ENCODE peak calls at places on chromosomes 1 and 21, in nine cellular contexts. S is neural crest cell, N is mucosa of descending colon, W is neural progenitor cell, V is choroid plexus epithelial cell, B is HepG2, X is GM13976, M is left ventricle myocardium inferior, A is sigmoid colon. Y is an unnamed sample.

GRCh38 chr1:91783423-91784162 is 102.4 kb downstream of the TGFBR3 start:
- DNase-seq in S (no peak), V (peak), N (no peak), M (no peak), B (no peak), X (no peak), A (no peak), W (no peak), Y (no peak)

GRCh38 chr1:79874289-79874688 is 867.8 kb upstream of the ADGRL4 start:
- DNase-seq in A (no peak), X (no peak), N (no peak), V (peak), S (no peak), B (no peak), W (no peak), M (no peak), Y (peak)

GRCh38 chr1:198443374-198444233 is 96.9 kb downstream of the ATP6V1G3 start:
- DNase-seq in V (peak), W (no peak), A (no peak), N (no peak), S (no peak), X (no peak), B (peak), M (no peak), Y (peak)

GRCh38 chr1:87134061-87134460 is 194.6 kb upstream of the LMO4 start:
- DNase-seq in A (no peak), V (no peak), X (no peak), W (no peak), B (no peak), N (no peak), S (no peak), M (no peak), Y (peak)

GRCh38 chr1:220330265-220330664 is 58.0 kb upstream of the RAB3GAP2 start:
- DNase-seq in S (no peak), N (no peak), B (no peak), A (no peak), X (no peak), W (peak), M (no peak), V (peak), Y (no peak)

GRCh38 chr1:67540733-67541125 is 110.5 kb upstream of the SERBP1 start:
- DNase-seq in V (no peak), A (no peak), X (no peak), B (no peak), N (no peak), M (no peak), W (no peak), S (no peak), Y (no peak)

GRCh38 chr1:54975709-54976108 is 4.7 kb upstream of the TMEM61 start:
- DNase-seq in X (no peak), B (no peak), N (no peak), M (no peak), S (no peak), A (no peak), W (no peak), V (no peak), Y (peak)

GRCh38 chr1:178536844-178537371 is 24.0 kb downstream of the TEX35 start:
- DNase-seq in X (no peak), M (peak), V (peak), W (no peak), B (peak), A (peak), N (peak), S (no peak), Y (peak)

GRCh38 chr1:231806623-231807470 is 180.3 kb downstream of the DISC1 start:
- DNase-seq in A (peak), S (peak), B (peak), V (peak), W (peak), M (peak), X (peak), N (peak), Y (no peak)

GRCh38 chr1:152924191-152924590 is 15.8 kb downstream of the IVL start:
- DNase-seq in S (no peak), B (no peak), N (no peak), V (no peak), X (no peak), W (no peak), A (no peak), M (no peak), Y (no peak)

GRCh38 chr1:200409203-200409760 is 554 bp downstream of the ZNF281 start:
- DNase-seq in N (peak), M (peak), X (peak), S (no peak), B (no peak), V (peak), W (peak), A (peak), Y (peak)

GRCh38 chr1:113879459-113880038 is 7.8 kb downstream of the BCL2L15 start:
- DNase-seq in W (no peak), A (no peak), M (no peak), X (no peak), B (no peak), S (no peak), N (no peak), V (no peak), Y (no peak)

GRCh38 chr1:89908294-89908992 is 86.5 kb upstream of the ZNF326 start:
- DNase-seq in N (no peak), A (no peak), B (no peak), S (no peak), M (no peak), X (no peak), W (no peak), V (peak), Y (no peak)

GRCh38 chr1:5239911-5240310 is 585.5 kb downstream of the AJAP1 start:
- DNase-seq in X (no peak), V (no peak), N (no peak), W (no peak), A (no peak), S (no peak), M (no peak), B (no peak), Y (no peak)

GRCh38 chr1:154683820-154684219 is 75.8 kb upstream of the ADAR start:
- DNase-seq in A (no peak), W (no peak), N (no peak), X (no peak), V (no peak), B (no peak), M (no peak), S (no peak), Y (no peak)

GRCh38 chr1:115412286-115412685 is 74.2 kb upstream of the NGF start:
- DNase-seq in S (no peak), X (no peak), A (no peak), B (no peak), V (no peak), M (no peak), N (no peak), W (no peak), Y (no peak)

GRCh38 chr1:226662704-226663326 is 76.3 kb downstream of the ITPKB start:
- DNase-seq in N (peak), A (peak), M (peak), B (no peak), X (peak), V (peak), S (no peak), W (no peak), Y (peak)

GRCh38 chr1:15919316-15919715 is 56.6 kb downstream of the ZBTB17 start:
- DNase-seq in W (no peak), M (no peak), V (peak), B (no peak), A (no peak), S (no peak), N (no peak), X (peak), Y (peak)

GRCh38 chr1:226064816-226065248 is 2.3 kb downstream of the H3-3A start:
- DNase-seq in N (no peak), X (peak), S (no peak), V (peak), W (peak), M (no peak), A (no peak), B (peak), Y (peak)

GRCh38 chr21:26148834-26149354 is 21.7 kb downstream of the APP start:
- DNase-seq in X (no peak), A (no peak), W (peak), S (no peak), N (no peak), V (peak), M (no peak), B (no peak), Y (peak)

GRCh38 chr1:103469801-103470200 is 55.7 kb upstream of the RNPC3 start:
- DNase-seq in V (no peak), B (no peak), S (no peak), W (no peak), X (no peak), N (no peak), A (no peak), M (no peak), Y (no peak)

GRCh38 chr1:89065077-89065868 is at the start of gene GBP1:
- DNase-seq in V (peak), M (no peak), B (peak), S (no peak), A (no peak), W (no peak), X (no peak), N (no peak), Y (no peak)

GRCh38 chr1:236904874-236905741 is 99.1 kb downstream of the MT1HL1 start:
- DNase-seq in X (no peak), A (no peak), B (peak), S (no peak), W (no peak), M (no peak), N (no peak), V (peak), Y (peak)

GRCh38 chr21:28723666-28724065 is 269.0 kb downstream of the LTN1 start:
- DNase-seq in V (no peak), N (no peak), W (no peak), M (no peak), X (no peak), S (no peak), A (no peak), B (no peak), Y (peak)

DNA sequence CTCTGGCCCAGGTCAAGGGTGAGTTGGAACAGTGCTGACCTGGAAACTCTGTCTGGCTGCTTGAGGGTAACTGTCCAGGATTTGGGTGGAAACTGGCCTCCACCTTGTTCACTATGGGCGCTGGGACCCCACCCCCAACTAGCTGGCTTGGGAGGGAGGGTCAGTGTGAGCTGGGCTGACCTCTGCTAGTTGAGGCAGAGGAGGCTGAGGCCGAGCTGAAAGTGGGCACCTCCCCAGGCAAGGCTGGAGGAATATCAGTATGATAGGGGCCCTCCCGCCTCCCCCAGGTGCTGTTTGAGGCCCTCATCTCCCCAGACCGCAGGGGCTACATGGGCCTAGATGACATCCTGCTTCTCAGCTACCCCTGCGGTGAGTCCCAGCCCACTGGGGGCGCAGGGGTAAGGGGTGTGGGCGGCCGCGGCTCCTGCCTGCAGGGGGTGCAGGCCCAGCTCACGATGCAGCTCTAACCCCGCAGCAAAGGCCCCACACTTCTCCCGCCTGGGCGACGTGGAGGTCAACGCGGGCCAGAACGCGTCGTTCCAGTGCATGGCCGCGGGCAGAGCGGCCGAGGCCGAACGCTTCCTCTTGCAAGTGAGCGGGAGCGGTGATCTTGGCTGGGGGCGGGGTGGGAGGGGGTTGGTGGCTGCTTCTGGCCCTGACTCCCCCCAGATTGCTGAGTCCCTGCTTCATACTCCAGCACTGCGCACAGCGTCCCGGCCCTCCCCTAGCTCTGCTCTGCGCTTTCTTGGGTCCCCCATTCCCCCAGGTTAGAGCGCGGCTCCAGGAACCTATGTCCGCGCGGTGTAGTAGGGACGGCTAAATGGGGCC is 22.9 kb downstream of the PTPRU start:
- DNase-seq in X (peak), A (peak), W (peak), V (no peak), M (no peak), S (no peak), B (no peak), N (no peak), Y (no peak)
- TF ChIP-seq CTCF in X (no peak), A (no peak), W (no peak), V (no peak), M (no peak), S (peak), B (no peak), N (no peak), Y (no peak)

GRCh38 chr1:203082571-203083462 is 3.0 kb downstream of the MYOG start:
- DNase-seq in V (no peak), M (no peak), A (peak), W (no peak), S (no peak), N (no peak), B (no peak), X (no peak), Y (peak)

GRCh38 chr1:203085528-203086406 is at the start of gene MYOG:
- DNase-seq in W (peak), X (peak), A (peak), M (no peak), N (no peak), B (no peak), V (no peak), S (no peak), Y (peak)

GRCh38 chr1:203081465-203082355 is 4.1 kb downstream of the MYOG start:
- DNase-seq in V (no peak), S (no peak), N (no peak), B (no peak), W (no peak), A (peak), X (no peak), M (no peak), Y (peak)

GRCh38 chr1:203084588-203085527 is 954 bp downstream of the MYOG start:
- DNase-seq in S (no peak), N (peak), B (peak), M (no peak), V (no peak), A (peak), X (peak), W (peak), Y (peak)

GRCh38 chr1:203083463-203083921 is 2.3 kb downstream of the MYOG start:
- DNase-seq in X (no peak), M (no peak), B (no peak), A (peak), N (no peak), V (no peak), S (no peak), W (no peak), Y (peak)
- TF ChIP-seq CTCF in X (no peak), M (no peak), B (no peak), A (no peak), N (no peak), V (no peak), S (no peak), W (no peak), Y (no peak)

DNA sequence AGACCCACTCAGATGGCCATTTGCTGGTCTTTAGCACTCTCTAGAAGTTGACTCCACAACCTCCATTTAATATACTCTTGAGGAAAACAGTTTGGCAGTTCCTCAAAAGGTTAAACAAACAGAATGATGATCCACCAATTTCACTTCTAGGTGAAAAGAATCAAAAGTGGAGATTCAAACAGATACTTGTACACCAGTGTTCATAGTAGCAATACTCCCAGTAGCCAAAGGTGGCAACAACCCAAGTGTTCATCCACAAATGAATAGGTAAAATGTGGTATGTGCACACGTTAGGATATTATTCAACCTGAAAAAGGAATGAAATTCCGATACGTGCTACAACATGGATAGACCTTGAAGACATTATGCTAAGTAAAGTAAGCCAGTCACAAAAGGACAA is 6.3 kb downstream of the PRCC start:
- DNase-seq in M (no peak), A (no peak), N (no peak), S (no peak), W (no peak), X (no peak), B (no peak), V (no peak), Y (no peak)
- TF ChIP-seq CTCF in M (no peak), A (no peak), N (no peak), S (peak), W (peak), X (no peak), B (no peak), V (peak), Y (no peak)

GRCh38 chr1:116777831-116778830 is 23.9 kb downstream of the CD2 start:
- DNase-seq in V (peak), M (no peak), W (no peak), X (no peak), S (no peak), A (no peak), B (peak), N (no peak), Y (peak)
- TF ChIP-seq CTCF in V (no peak), M (no peak), W (no peak), X (no peak), S (no peak), A (no peak), B (no peak), N (no peak), Y (no peak)

GRCh38 chr1:41880261-41880660 is 38.5 kb downstream of the HIVEP3 start:
- DNase-seq in V (peak), A (no peak), X (no peak), B (no peak), S (no peak), M (no peak), W (no peak), N (no peak), Y (no peak)

GRCh38 chr1:41883507-41883906 is 35.2 kb downstream of the HIVEP3 start:
- DNase-seq in M (no peak), V (no peak), W (no peak), B (no peak), A (no peak), N (no peak), S (no peak), X (no peak), Y (no peak)

GRCh38 chr1:41882068-41882477 is 36.6 kb downstream of the HIVEP3 start:
- DNase-seq in S (no peak), M (no peak), W (no peak), X (no peak), N (peak), V (no peak), A (no peak), B (no peak), Y (no peak)

GRCh38 chr1:41882496-41882895 is 36.2 kb downstream of the HIVEP3 start:
- DNase-seq in N (no peak), M (no peak), B (no peak), A (no peak), V (no peak), S (no peak), X (no peak), W (no peak), Y (no peak)

GRCh38 chr1:41880951-41881885 is 37.5 kb downstream of the HIVEP3 start:
- DNase-seq in B (no peak), A (no peak), V (no peak), M (no peak), S (no peak), W (no peak), X (no peak), N (no peak), Y (no peak)
- TF ChIP-seq CTCF in B (no peak), A (no peak), V (no peak), M (no peak), S (no peak), W (no peak), X (no peak), N (no peak), Y (no peak)

GRCh38 chr1:38616846-38617245 is 242.7 kb downstream of the RRAGC start:
- DNase-seq in M (no peak), V (no peak), W (no peak), S (no peak), A (no peak), X (no peak), N (no peak), B (no peak), Y (no peak)

GRCh38 chr1:38613996-38614395 is 245.6 kb downstream of the RRAGC start:
- DNase-seq in N (no peak), W (peak), X (no peak), V (no peak), A (no peak), B (no peak), M (peak), S (no peak), Y (no peak)

GRCh38 chr1:38614861-38615260 is 244.7 kb downstream of the RRAGC start:
- DNase-seq in M (no peak), A (no peak), W (peak), B (no peak), X (no peak), S (no peak), N (no peak), V (no peak), Y (no peak)

GRCh38 chr1:38612956-38613355 is 246.6 kb downstream of the RRAGC start:
- DNase-seq in A (no peak), S (no peak), X (no peak), W (no peak), N (no peak), B (no peak), V (no peak), M (no peak), Y (no peak)

GRCh38 chr1:38615680-38616079 is 243.9 kb downstream of the RRAGC start:
- DNase-seq in A (no peak), W (no peak), S (no peak), V (peak), N (no peak), B (no peak), X (no peak), M (no peak), Y (no peak)
- TF ChIP-seq CTCF in A (no peak), W (peak), S (peak), V (peak), N (no peak), B (no peak), X (no peak), M (no peak), Y (peak)

GRCh38 chr1:119516680-119517079 is 9.7 kb downstream of the HSD3B1 start:
- DNase-seq in V (no peak), N (no peak), X (no peak), S (no peak), W (no peak), M (no peak), A (no peak), B (no peak), Y (no peak)
- TF ChIP-seq CTCF in V (no peak), N (no peak), X (no peak), S (no peak), W (no peak), M (no peak), A (no peak), B (no peak), Y (no peak)

DNA sequence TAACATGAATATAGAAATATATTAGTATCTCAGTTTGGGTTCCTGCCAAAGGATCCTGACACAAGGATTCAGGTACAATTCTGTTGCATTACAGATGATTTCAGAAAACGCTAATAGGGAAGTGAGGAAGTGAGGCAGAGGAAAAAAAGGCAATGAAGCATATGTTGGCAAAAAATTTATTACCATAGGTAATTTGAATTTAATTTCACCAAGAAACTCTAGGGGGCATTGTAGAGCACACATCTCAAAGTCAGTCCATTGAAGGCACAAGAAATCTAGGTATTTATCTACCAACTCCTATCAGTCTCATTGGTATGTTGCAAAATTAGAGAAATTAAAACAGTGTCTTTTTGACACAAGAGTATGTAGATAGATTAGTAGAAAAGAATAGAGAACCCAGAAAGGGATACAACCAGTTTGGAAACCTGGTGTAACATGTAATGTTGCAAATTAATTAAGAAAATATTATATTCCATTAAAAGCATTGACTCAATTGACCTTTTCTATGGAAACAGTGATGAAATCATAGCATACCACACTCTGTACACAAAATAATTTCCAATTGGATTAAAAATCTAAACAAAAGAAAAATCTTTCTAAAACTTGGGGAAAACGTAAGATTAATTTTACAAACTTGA is 104.9 kb upstream of the SNX7 start:
- DNase-seq in V (peak), B (peak), W (peak), N (no peak), X (no peak), S (no peak), M (no peak), A (no peak), Y (no peak)
- TF ChIP-seq CTCF in V (peak), B (peak), W (peak), N (peak), X (peak), S (peak), M (peak), A (no peak), Y (peak)

Y was measured in osteoblast.